ENCODE peak calls at places on chromosomes 4 and X, in six cellular contexts. S, T, J, I, N and Q are unnamed samples.

GRCh38 chr4:154534296-154534695 is 15.9 kb downstream of the PLRG1 start:
- DNase-seq in J (no peak), N (no peak), S (no peak), T (no peak), I (no peak), Q (no peak)

GRCh38 chr4:139904406-139904805 is 238.8 kb downstream of the MGST2 start:
- DNase-seq in T (no peak), S (no peak), I (no peak), J (no peak), N (no peak), Q (no peak)

GRCh38 chr4:88765729-88766128 is 68.1 kb upstream of the NAP1L5 start:
- DNase-seq in N (peak; percentile 22), I (no peak), T (peak; percentile 23), S (no peak), J (peak; percentile 22), Q (peak; percentile 53)

GRCh38 chrX:96424007-96424406 is 260.6 kb upstream of the DIAPH2 start:
- DNase-seq in J (no peak), I (no peak), S (no peak), N (no peak), T (no peak), Q (no peak)

GRCh38 chrX:78123190-78123589 is 16.3 kb downstream of the TAF9B start:
- DNase-seq in N (no peak), T (no peak), S (no peak), J (no peak), I (no peak), Q (no peak)

GRCh38 chr4:82913305-82913704 is 12.8 kb downstream of the THAP9 start:
- DNase-seq in S (no peak), T (no peak), N (no peak), J (no peak), I (no peak), Q (no peak)

GRCh38 chr4:101864660-101865059 is 74.1 kb downstream of the BANK1 start:
- DNase-seq in I (no peak), J (no peak), T (no peak), N (no peak), S (no peak), Q (no peak)

GRCh38 chr4:145760961-145761929 is 81.3 kb downstream of the C4orf51 start:
- DNase-seq in I (no peak), J (no peak), S (no peak), T (no peak), N (no peak), Q (no peak)

GRCh38 chr4:108270466-108271450 is 102.0 kb upstream of the LEF1 start:
- DNase-seq in I (no peak), S (no peak), J (no peak), T (no peak), N (no peak), Q (peak; percentile 36)

GRCh38 chr4:122005064-122005755 is 53.4 kb upstream of the TRPC3 start:
- DNase-seq in J (no peak), T (no peak), S (no peak), N (no peak), I (no peak), Q (no peak)